ENCODE peak calls at places on chromosome 21, in ten cellular contexts. N is tibial nerve, U is A549, T is IMR-90, Z is ovary, H is breast epithelium, L is adrenal gland, K is uterus, F is body of pancreas, R is suprapubic skin. W is an unnamed sample.

GRCh38 chr21:39048064-39048463 is 135.2 kb downstream of the PSMG1 start:
- DNase-seq in N (no peak), H (no peak), Z (no peak), U (peak), T (peak), K (no peak), F (no peak), R (no peak), L (no peak), W (peak)

GRCh38 chr21:43299441-43300277 is 127.3 kb downstream of the SIK1 start:
- DNase-seq in L (no peak), N (peak), R (no peak), H (no peak), U (no peak), Z (peak), K (no peak), F (peak), T (no peak), W (peak)

GRCh38 chr21:42796327-42797062 is 82.8 kb downstream of the WDR4 start:
- DNase-seq in H (no peak), U (no peak), T (no peak), K (no peak), F (no peak), N (no peak), R (no peak), L (no peak), Z (no peak), W (no peak)

GRCh38 chr21:26167593-26167992 is 3.0 kb downstream of the APP start:
- DNase-seq in N (no peak), L (no peak), U (no peak), T (no peak), K (no peak), F (no peak), R (no peak), Z (no peak), H (no peak), W (no peak)

GRCh38 chr21:39633770-39634181 is 21.0 kb downstream of the B3GALT5 start:
- DNase-seq in U (peak), K (no peak), Z (no peak), L (no peak), H (no peak), N (no peak), T (peak), R (no peak), F (no peak), W (no peak)

GRCh38 chr21:39327727-39328126 is 14.3 kb upstream of the BRWD1 start:
- DNase-seq in H (no peak), T (no peak), N (no peak), R (no peak), K (no peak), Z (no peak), L (no peak), U (no peak), F (no peak), W (no peak)

GRCh38 chr21:36718951-36719501 is 20.1 kb downstream of the SIM2 start:
- DNase-seq in Z (no peak), T (no peak), R (peak), K (no peak), F (no peak), H (peak), N (no peak), L (no peak), U (no peak), W (no peak)

GRCh38 chr21:18608226-18608625 is 204.6 kb upstream of the TMPRSS15 start:
- DNase-seq in U (no peak), K (no peak), L (no peak), R (no peak), H (no peak), Z (no peak), T (no peak), N (no peak), F (no peak), W (no peak)

GRCh38 chr21:44299458-44300261 is at the start of gene PFKL:
- DNase-seq in N (peak), Z (peak), T (peak), H (peak), R (no peak), L (peak), K (peak), U (peak), F (peak), W (peak)

GRCh38 chr21:27582246-27582945 is 615.5 kb upstream of the ADAMTS5 start:
- DNase-seq in N (no peak), Z (no peak), L (no peak), K (no peak), F (no peak), H (no peak), U (no peak), R (no peak), T (peak), W (no peak)

GRCh38 chr21:43819511-43820405 is 30.4 kb downstream of the RRP1 start:
- DNase-seq in L (no peak), U (no peak), H (no peak), T (no peak), N (no peak), F (no peak), Z (no peak), K (no peak), R (no peak), W (no peak)

GRCh38 chr21:44290327-44291077 is 4.8 kb downstream of the AIRE start:
- DNase-seq in K (no peak), H (no peak), T (no peak), U (no peak), F (no peak), R (no peak), Z (no peak), L (no peak), N (no peak), W (peak)

GRCh38 chr21:38938343-38938742 is 132.6 kb downstream of the ETS2 start:
- DNase-seq in U (no peak), F (no peak), R (no peak), T (peak), K (no peak), N (no peak), Z (no peak), L (no peak), H (no peak), W (no peak)

GRCh38 chr21:37642493-37642892 is 273.8 kb downstream of the KCNJ6 start:
- DNase-seq in R (no peak), N (no peak), L (no peak), T (no peak), H (no peak), F (peak), K (no peak), U (no peak), Z (no peak), W (no peak)

GRCh38 chr21:38349111-38349746 is 92.4 kb downstream of the KCNJ15 start:
- DNase-seq in L (no peak), H (no peak), T (peak), R (peak), Z (no peak), F (no peak), K (no peak), U (no peak), N (no peak), W (no peak)

GRCh38 chr21:25297117-25297516 is 310.2 kb downstream of the MRPL39 start:
- DNase-seq in K (no peak), U (no peak), L (no peak), N (no peak), F (no peak), R (no peak), T (no peak), H (no peak), Z (no peak), W (no peak)

GRCh38 chr21:38811257-38811656 is 5.5 kb downstream of the ETS2 start:
- DNase-seq in T (peak), N (no peak), L (no peak), F (no peak), H (no peak), U (no peak), K (no peak), R (no peak), Z (no peak), W (no peak)

GRCh38 chr21:39325458-39325857 is 12.0 kb upstream of the BRWD1 start:
- DNase-seq in U (no peak), N (no peak), Z (no peak), F (no peak), K (no peak), H (no peak), L (no peak), T (no peak), R (no peak), W (no peak)

GRCh38 chr21:37429356-37429755 is 62.8 kb downstream of the DYRK1A start:
- DNase-seq in T (no peak), K (no peak), L (no peak), U (no peak), R (no peak), H (no peak), F (no peak), N (no peak), Z (no peak), W (no peak)

GRCh38 chr21:22223385-22223784 is 1225.2 kb downstream of the NCAM2 start:
- DNase-seq in R (no peak), U (no peak), F (no peak), N (no peak), K (no peak), T (no peak), H (no peak), L (no peak), Z (no peak), W (no peak)

GRCh38 chr21:37537391-37537996 is 170.9 kb downstream of the DYRK1A start:
- DNase-seq in T (no peak), L (no peak), K (no peak), F (no peak), U (no peak), R (no peak), H (no peak), Z (no peak), N (no peak), W (no peak)

GRCh38 chr21:19218163-19218562 is 814.6 kb upstream of the TMPRSS15 start:
- DNase-seq in H (no peak), N (no peak), T (no peak), K (no peak), Z (no peak), F (no peak), R (no peak), L (no peak), U (no peak), W (no peak)

GRCh38 chr21:18041012-18041411 is 203.6 kb upstream of the CHODL start:
- DNase-seq in U (no peak), Z (no peak), H (no peak), K (no peak), L (no peak), R (no peak), F (no peak), T (no peak), N (no peak), W (no peak)

GRCh38 chr21:44089001-44089911 is 17.9 kb upstream of the PWP2 start:
- DNase-seq in F (peak), H (peak), Z (no peak), L (peak), R (no peak), N (no peak), K (no peak), U (no peak), T (no peak), W (no peak)

GRCh38 chr21:14591882-14592281 is 45.8 kb upstream of the SAMSN1 start:
- DNase-seq in R (no peak), F (peak), H (no peak), N (no peak), U (no peak), T (no peak), K (peak), Z (no peak), L (peak), W (peak)

GRCh38 chr21:35648512-35648911 is 411.8 kb downstream of the SETD4 start:
- DNase-seq in Z (no peak), R (no peak), U (no peak), T (no peak), H (no peak), F (peak), K (no peak), L (no peak), N (no peak), W (no peak)

GRCh38 chr21:21682172-21682571 is 684.0 kb downstream of the NCAM2 start:
- DNase-seq in H (no peak), N (no peak), F (no peak), T (peak), R (no peak), L (no peak), K (no peak), Z (no peak), U (no peak), W (no peak)

GRCh38 chr21:37636152-37636860 is 269.7 kb downstream of the DYRK1A start:
- DNase-seq in U (peak), L (no peak), R (no peak), F (no peak), N (no peak), T (peak), K (no peak), Z (no peak), H (no peak), W (no peak)

GRCh38 chr21:45985471-45986315 is 4.1 kb downstream of the COL6A1 start:
- DNase-seq in U (no peak), H (no peak), T (no peak), F (no peak), Z (peak), L (no peak), R (peak), K (peak), N (no peak), W (peak)

GRCh38 chr21:45988366-45989347 is 7.1 kb downstream of the COL6A1 start:
- DNase-seq in U (no peak), N (peak), F (no peak), H (no peak), Z (peak), L (peak), K (peak), R (peak), T (no peak), W (peak)

GRCh38 chr21:45987121-45987711 is 5.6 kb downstream of the COL6A1 start:
- DNase-seq in R (peak), K (peak), U (no peak), F (no peak), Z (peak), T (no peak), N (no peak), L (no peak), H (no peak), W (peak)

GRCh38 chr21:45984584-45985095 is 3.1 kb downstream of the COL6A1 start:
- DNase-seq in F (no peak), H (no peak), R (no peak), Z (no peak), U (no peak), L (no peak), K (no peak), T (no peak), N (no peak), W (no peak)

GRCh38 chr21:45986316-45987051 is 4.9 kb downstream of the COL6A1 start:
- DNase-seq in R (peak), F (no peak), T (no peak), L (no peak), N (no peak), U (no peak), H (no peak), K (no peak), Z (peak), W (peak)
- TF ChIP-seq CTCF in R (no peak), F (no peak), T (no peak), L (no peak), N (no peak), U (no peak), H (no peak), K (no peak), Z (no peak), W (no peak)

GRCh38 chr21:15627011-15627410 is 102.8 kb upstream of the USP25 start:
- DNase-seq in F (no peak), H (no peak), T (no peak), U (no peak), L (no peak), Z (no peak), R (no peak), N (no peak), K (no peak), W (no peak)

GRCh38 chr21:15627823-15628222 is 102.0 kb upstream of the USP25 start:
- DNase-seq in R (no peak), F (no peak), L (no peak), H (no peak), U (no peak), Z (no peak), N (no peak), K (no peak), T (no peak), W (no peak)

GRCh38 chr21:15624646-15625045 is 105.1 kb upstream of the USP25 start:
- DNase-seq in L (no peak), R (no peak), U (no peak), F (no peak), T (no peak), N (no peak), H (no peak), K (no peak), Z (no peak), W (no peak)

GRCh38 chr21:15620892-15621291 is 108.9 kb upstream of the USP25 start:
- DNase-seq in F (no peak), N (no peak), U (no peak), K (no peak), Z (no peak), H (no peak), R (no peak), L (no peak), T (no peak), W (no peak)

DNA sequence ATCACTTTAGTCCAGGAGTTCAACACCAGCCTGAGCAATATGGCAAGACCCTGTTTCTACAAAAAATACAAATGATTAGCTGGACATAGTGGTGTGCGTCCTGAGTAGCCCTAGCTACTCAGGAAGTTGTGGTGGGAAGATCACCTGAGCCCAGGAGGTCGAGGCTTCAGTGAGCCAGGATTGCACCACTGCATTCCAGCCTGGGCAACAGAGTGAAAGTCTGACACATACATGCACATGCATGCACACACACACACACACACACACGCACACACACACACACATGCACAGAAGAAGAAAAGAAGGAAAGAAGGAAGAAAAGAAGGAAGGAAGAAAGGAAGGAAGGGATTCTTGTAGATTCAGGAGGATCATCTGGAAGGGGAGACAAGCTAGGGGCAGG is 104.4 kb upstream of the USP25 start:
- DNase-seq in L (no peak), K (no peak), R (no peak), H (no peak), N (no peak), U (no peak), F (no peak), Z (no peak), T (no peak), W (no peak)
- TF ChIP-seq POLR2A in L (no peak), K (no peak), R (no peak), H (no peak), N (no peak), U (no peak), F (no peak), Z (no peak), T (no peak), W (no peak)

GRCh38 chr21:31545036-31545435 is 114.5 kb upstream of the SOD1 start:
- DNase-seq in N (no peak), Z (no peak), H (no peak), F (no peak), R (no peak), T (no peak), L (no peak), K (no peak), U (no peak), W (no peak)
- H3K4me3 ChIP-seq in N (no peak), Z (no peak), H (no peak), F (no peak), R (no peak), T (no peak), L (no peak), K (no peak), U (no peak), W (no peak)

GRCh38 chr21:45354970-45355369 is 50.0 kb upstream of the COL18A1 start:
- DNase-seq in L (no peak), K (no peak), F (no peak), T (no peak), H (no peak), U (no peak), Z (no peak), N (no peak), R (no peak), W (no peak)
- TF ChIP-seq CTCF in L (no peak), K (no peak), F (no peak), T (no peak), H (no peak), U (no peak), Z (no peak), N (no peak), R (no peak), W (no peak)

GRCh38 chr21:41580758-41581554 is 73.0 kb upstream of the TMPRSS2 start:
- DNase-seq in U (no peak), Z (no peak), H (peak), K (no peak), F (no peak), N (no peak), T (no peak), R (no peak), L (no peak), W (no peak)
- TF ChIP-seq POLR2A in U (no peak), Z (no peak), H (no peak), K (no peak), F (no peak), N (no peak), T (no peak), R (no peak), L (no peak), W (no peak)

GRCh38 chr21:34519013-34519412 is 7.0 kb upstream of the KCNE1 start:
- DNase-seq in U (no peak), L (no peak), N (no peak), F (no peak), K (no peak), H (no peak), R (no peak), T (no peak), Z (no peak), W (no peak)

GRCh38 chr21:34521561-34521960 is 9.6 kb upstream of the KCNE1 start:
- DNase-seq in F (no peak), N (no peak), U (no peak), R (no peak), L (no peak), Z (no peak), H (no peak), T (no peak), K (no peak), W (no peak)

GRCh38 chr21:34522284-34522683 is 10.3 kb upstream of the KCNE1 start:
- DNase-seq in U (no peak), Z (no peak), R (no peak), T (no peak), H (no peak), F (peak), N (no peak), K (no peak), L (no peak), W (no peak)

GRCh38 chr21:34519694-34520093 is 7.7 kb upstream of the KCNE1 start:
- DNase-seq in T (no peak), U (no peak), L (no peak), F (no peak), H (no peak), R (no peak), Z (no peak), N (no peak), K (no peak), W (no peak)

DNA sequence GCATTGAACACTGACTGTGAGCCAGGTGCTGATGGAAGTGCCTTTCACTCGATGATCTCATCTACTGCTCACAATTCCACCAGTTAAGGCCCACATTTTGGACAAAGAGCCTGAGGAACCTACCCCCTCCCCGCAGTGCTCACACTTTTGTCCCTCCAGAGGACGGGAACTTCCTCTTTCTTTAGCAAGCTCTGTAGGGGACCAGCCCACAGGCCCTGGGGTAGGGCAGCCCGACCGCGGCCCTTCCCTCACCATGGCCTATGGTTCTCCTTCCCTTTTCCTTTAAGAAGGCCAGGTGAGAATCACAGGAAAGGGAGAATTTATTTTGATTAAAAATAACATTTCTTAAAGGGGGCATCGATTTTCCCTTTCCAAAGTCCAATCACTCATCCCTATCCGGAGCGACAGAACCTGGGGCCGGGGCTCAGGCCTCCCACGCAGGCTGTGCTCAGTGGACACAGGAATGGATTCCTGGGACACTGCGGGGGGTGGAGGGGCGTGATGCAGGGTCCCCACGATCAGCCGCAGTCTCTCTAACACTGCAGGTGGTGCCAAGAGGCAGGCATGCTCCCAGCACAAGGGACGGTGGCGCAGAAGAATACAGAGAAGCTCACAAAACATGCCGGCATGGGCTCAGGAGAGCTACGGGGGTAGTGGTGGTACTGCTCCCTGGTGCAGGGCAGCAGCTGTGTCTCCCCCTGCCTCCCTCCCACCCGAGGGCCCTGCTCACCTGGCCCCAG is 8.9 kb upstream of the KCNE1 start:
- DNase-seq in L (no peak), U (no peak), F (no peak), Z (no peak), T (no peak), K (no peak), H (no peak), N (no peak), R (no peak), W (no peak)
- H3K4me3 ChIP-seq in L (no peak), U (no peak), F (no peak), Z (no peak), T (no peak), K (no peak), H (no peak), N (no peak), R (no peak), W (no peak)

GRCh38 chr21:33386222-33386784 is 16.9 kb upstream of the IFNGR2 start:
- DNase-seq in H (no peak), K (no peak), R (no peak), T (no peak), N (no peak), Z (no peak), U (no peak), L (no peak), F (no peak), W (no peak)
- TF ChIP-seq CTCF in H (no peak), K (no peak), R (no peak), T (peak), N (no peak), Z (no peak), U (no peak), L (no peak), F (no peak), W (no peak)

GRCh38 chr21:33406493-33406892 is 3.3 kb downstream of the IFNGR2 start:
- DNase-seq in H (no peak), L (no peak), R (no peak), K (no peak), N (no peak), Z (no peak), U (no peak), F (no peak), T (no peak), W (no peak)

GRCh38 chr21:33402011-33402979 is 918 bp upstream of the IFNGR2 start:
- DNase-seq in K (peak), F (peak), H (peak), N (peak), Z (peak), U (peak), L (peak), R (peak), T (peak), W (peak)

GRCh38 chr21:33403786-33404571 is 766 bp downstream of the IFNGR2 start:
- DNase-seq in T (peak), L (peak), K (peak), Z (peak), H (peak), U (no peak), F (peak), R (peak), N (no peak), W (peak)

GRCh38 chr21:33401617-33401967 is 1.6 kb upstream of the IFNGR2 start:
- DNase-seq in L (no peak), T (no peak), Z (no peak), F (no peak), H (peak), U (no peak), N (no peak), K (no peak), R (no peak), W (no peak)

GRCh38 chr21:33403128-33403785 is at the start of gene IFNGR2:
- DNase-seq in T (no peak), K (peak), R (no peak), F (peak), L (no peak), N (no peak), U (no peak), Z (peak), H (no peak), W (peak)
- TF ChIP-seq POLR2A in T (no peak), K (peak), R (no peak), F (no peak), L (no peak), N (peak), U (peak), Z (peak), H (no peak), W (no peak)